ENCODE peak calls at places on chromosomes 5 and 9, in seven cellular contexts. C is sigmoid colon, O is upper lobe of left lung, G is A549, A is stomach, Q is SK-N-SH, H is tibial nerve. S is an unnamed sample.

GRCh38 chr5:68683632-68684035 is 410.2 kb upstream of the SLC30A5 start:
- DNase-seq in H (no peak), O (no peak), G (peak; percentile 91), C (no peak), Q (no peak), A (no peak), S (no peak)

GRCh38 chr5:154756871-154757646 is 1.9 kb downstream of the LARP1 start:
- DNase-seq in A (peak; percentile 48), Q (peak; percentile 77), O (peak; percentile 50), H (peak; percentile 20), G (peak; percentile 41), C (peak; percentile 87), S (peak; percentile 63)

GRCh38 chr9:6930827-6931226 is 173.1 kb downstream of the KDM4C start:
- DNase-seq in C (no peak), Q (no peak), O (no peak), A (no peak), H (no peak), G (no peak), S (no peak)

GRCh38 chr5:67263656-67264055 is 67.1 kb upstream of the CD180 start:
- DNase-seq in O (no peak), C (no peak), A (no peak), H (no peak), Q (no peak), G (no peak), S (no peak)

GRCh38 chr5:4191703-4192102 is 596.1 kb downstream of the IRX1 start:
- DNase-seq in C (no peak), O (no peak), Q (no peak), A (no peak), G (no peak), H (no peak), S (no peak)

GRCh38 chr5:1413211-1413610 is 32.0 kb downstream of the SLC6A3 start:
- DNase-seq in Q (no peak), O (no peak), H (no peak), A (no peak), C (no peak), G (no peak), S (no peak)

GRCh38 chr5:6434737-6435136 is 13.9 kb upstream of the UBE2QL1 start:
- DNase-seq in G (no peak), O (no peak), A (no peak), C (no peak), H (no peak), Q (no peak), S (no peak)

GRCh38 chr5:88756953-88757352 is 126.0 kb downstream of the MEF2C start:
- DNase-seq in O (no peak), A (no peak), H (no peak), G (no peak), Q (no peak), C (no peak), S (no peak)

GRCh38 chr5:67897980-67898379 is 317.6 kb upstream of the PIK3R1 start:
- DNase-seq in G (no peak), A (no peak), Q (no peak), C (no peak), H (no peak), O (no peak), S (no peak)

GRCh38 chr9:12091865-12092527 is 601.2 kb upstream of the TYRP1 start:
- DNase-seq in C (no peak), A (no peak), H (no peak), G (no peak), Q (no peak), O (no peak), S (no peak)

GRCh38 chr5:7392401-7393024 is 3.4 kb upstream of the ADCY2 start:
- DNase-seq in A (no peak), C (no peak), Q (peak; percentile 30), H (no peak), O (no peak), G (peak; percentile 46), S (peak; percentile 19)

GRCh38 chr5:68730220-68731010 is 363.4 kb upstream of the SLC30A5 start:
- DNase-seq in H (peak; percentile 14), A (no peak), C (no peak), Q (peak; percentile 62), O (no peak), G (peak; percentile 33), S (peak; percentile 41)

GRCh38 chr9:126154182-126154827 is 172.3 kb upstream of the MVB12B start:
- DNase-seq in G (no peak), C (no peak), H (no peak), Q (no peak), A (peak; percentile 19), O (no peak), S (no peak)

GRCh38 chr9:75239176-75239575 is 150.9 kb downstream of the OSTF1 start:
- DNase-seq in O (peak; percentile 83), Q (no peak), C (no peak), G (peak; percentile 35), H (no peak), A (peak; percentile 55), S (no peak)

GRCh38 chr5:142743677-142744441 is 26.3 kb upstream of the ARHGAP26 start:
- DNase-seq in A (no peak), H (no peak), G (no peak), Q (no peak), O (no peak), C (no peak), S (no peak)

GRCh38 chr9:127130661-127131538 is 8.5 kb upstream of the ANGPTL2 start:
- DNase-seq in G (no peak), A (no peak), Q (peak; percentile 71), H (peak; percentile 60), O (peak; percentile 82), C (peak; percentile 93), S (peak; percentile 63)

GRCh38 chr5:17228833-17229291 is 11.4 kb downstream of the BASP1 start:
- DNase-seq in G (no peak), O (no peak), H (no peak), Q (no peak), C (no peak), A (no peak), S (no peak)

DNA sequence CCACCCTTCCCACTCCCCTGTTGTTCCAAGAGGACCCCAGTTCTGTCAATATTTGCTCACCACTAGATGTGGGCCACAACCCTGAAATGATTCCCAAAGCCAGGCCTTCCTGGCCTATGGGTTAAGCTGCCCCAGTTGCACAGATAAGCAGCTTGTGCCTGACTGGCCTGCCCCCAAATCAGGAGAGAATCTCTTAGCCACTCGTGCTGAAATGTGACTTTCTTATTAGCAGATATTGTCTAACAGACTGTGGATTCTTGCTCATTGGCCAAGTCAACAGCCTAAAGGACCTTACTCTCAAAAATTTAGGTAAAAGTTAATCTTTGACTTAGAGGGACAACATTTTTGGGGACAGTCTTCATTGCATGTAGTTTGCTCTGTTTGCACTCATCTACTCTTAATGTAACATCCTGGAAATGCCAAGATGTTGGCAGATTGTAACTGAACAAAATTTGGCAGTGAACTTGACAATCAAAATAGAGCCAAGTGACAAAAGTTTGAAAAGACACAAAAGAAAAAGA is 29.2 kb upstream of the FSD1L start:
- DNase-seq in Q (no peak), O (no peak), G (no peak), A (no peak), H (no peak), C (no peak), S (no peak)
- TF ChIP-seq EP300 in Q (no peak), O (no peak), G (no peak), A (no peak), H (no peak), C (no peak), S (no peak)

GRCh38 chr5:111509119-111509518 is 3.2 kb downstream of the STARD4 start:
- DNase-seq in A (no peak), G (no peak), Q (no peak), O (no peak), H (no peak), C (no peak), S (no peak)
- H3K4me3 ChIP-seq in A (no peak overlapping the region), G (no peak overlapping the region), Q (no peak overlapping the region), O (no peak overlapping the region), H (no peak overlapping the region), C (no peak overlapping the region), S (no peak overlapping the region)

GRCh38 chr9:128218518-128219389 is 15.6 kb downstream of the DNM1 start:
- DNase-seq in C (peak; percentile 97), O (peak; percentile 96), Q (peak; percentile 69), G (peak; percentile 97), H (peak; percentile 78), A (peak; percentile 97), S (peak; percentile 91)
- TF ChIP-seq EP300 in C (no peak), O (no peak), Q (no peak), G (no peak), H (peak; percentile 15), A (no peak), S (no peak)

GRCh38 chr9:130445268-130445983 is 665 bp downstream of the ASS1 start:
- DNase-seq in C (peak; percentile 80), O (peak; percentile 82), G (no peak), A (peak; percentile 62), H (no peak), Q (no peak), S (peak; percentile 67)
- H3K4me3 ChIP-seq in C (peak overlapping the region; percentile 58), O (peak overlapping the region; percentile 70), G (peak overlapping the region; percentile 77), A (peak overlapping the region; percentile 64), H (peak overlapping the region; percentile 56), Q (no peak overlapping the region), S (peak overlapping the region; percentile 76)

GRCh38 chr9:92616199-92617129 is 53.5 kb downstream of the IPPK start:
- DNase-seq in G (no peak), O (no peak), A (peak; percentile 24), C (peak; percentile 78), Q (no peak), H (peak; percentile 22), S (peak; percentile 80)
- TF ChIP-seq EP300 in G (no peak), O (no peak), A (no peak), C (no peak), Q (no peak), H (peak; percentile 77), S (no peak)

GRCh38 chr9:8694983-8695588 is 895.5 kb upstream of the DMAC1 start:
- DNase-seq in G (no peak), Q (no peak), O (no peak), H (no peak), C (no peak), A (no peak), S (no peak)

GRCh38 chr9:8696536-8696935 is 897.0 kb upstream of the DMAC1 start:
- DNase-seq in C (no peak), A (no peak), G (no peak), Q (no peak), O (no peak), H (no peak), S (no peak)

GRCh38 chr9:8693147-8693921 is 893.8 kb upstream of the DMAC1 start:
- DNase-seq in O (no peak), Q (no peak), A (no peak), G (no peak), H (no peak), C (no peak), S (no peak)
- H3K4me3 ChIP-seq in O (no peak overlapping the region), Q (no peak overlapping the region), A (no peak overlapping the region), G (no peak overlapping the region), H (no peak overlapping the region), C (no peak overlapping the region), S (no peak overlapping the region)

GRCh38 chr5:95549030-95549429 is 5.7 kb downstream of the SKIC3 start:
- DNase-seq in H (no peak), G (no peak), C (no peak), Q (no peak), A (no peak), O (no peak), S (no peak)
- TF ChIP-seq EP300 in H (no peak), G (no peak), C (no peak), Q (no peak), A (no peak), O (no peak), S (no peak)

GRCh38 chr9:136402067-136402466 is 2.1 kb upstream of the SNAPC4 start:
- DNase-seq in G (no peak), H (no peak), C (no peak), O (no peak), A (no peak), Q (no peak), S (no peak)
- H3K4me3 ChIP-seq in G (no peak overlapping the region), H (no peak overlapping the region), C (no peak overlapping the region), O (no peak overlapping the region), A (no peak overlapping the region), Q (no peak overlapping the region), S (no peak overlapping the region)

S was measured in ovary.